ENCODE peak calls at places on chromosome 5, in five cellular contexts. One of them, this sample, is unnamed.

GRCh38 chr5:180207593-180207992 is 1.4 kb downstream of the RASGEF1C start:
- DNase-seq in NCI-H345: no peak
- DNase-seq in NCI-H774: no peak
- DNase-seq in NCI-H1417: no peak
- DNase-seq in colonic mucosa: no peak
- DNase-seq in this sample: no peak

GRCh38 chr5:62720036-62720441 is 141.4 kb downstream of the LRRC70 start:
- DNase-seq in NCI-H345: peak
- DNase-seq in NCI-H774: peak
- DNase-seq in NCI-H1417: peak
- DNase-seq in colonic mucosa: no peak
- DNase-seq in this sample: peak

GRCh38 chr5:75632321-75632720 is 21.1 kb downstream of the ANKDD1B start:
- DNase-seq in NCI-H345: no peak
- DNase-seq in NCI-H774: no peak
- DNase-seq in NCI-H1417: no peak
- DNase-seq in colonic mucosa: no peak
- DNase-seq in this sample: no peak

GRCh38 chr5:67319935-67320725 is 123.5 kb upstream of the CD180 start:
- DNase-seq in NCI-H345: no peak
- DNase-seq in NCI-H774: no peak
- DNase-seq in NCI-H1417: no peak
- DNase-seq in colonic mucosa: no peak
- DNase-seq in this sample: no peak

GRCh38 chr5:85096426-85096825 is 711.7 kb upstream of the EDIL3 start:
- DNase-seq in NCI-H345: no peak
- DNase-seq in NCI-H774: no peak
- DNase-seq in NCI-H1417: no peak
- DNase-seq in colonic mucosa: no peak
- DNase-seq in this sample: no peak

GRCh38 chr5:177478711-177479646 is 5.5 kb upstream of the DBN1 start:
- DNase-seq in NCI-H345: no peak
- DNase-seq in NCI-H774: no peak
- DNase-seq in NCI-H1417: no peak
- DNase-seq in colonic mucosa: peak
- DNase-seq in this sample: no peak

GRCh38 chr5:62111428-62111827 is 194.6 kb upstream of the KIF2A start:
- DNase-seq in NCI-H345: no peak
- DNase-seq in NCI-H774: no peak
- DNase-seq in NCI-H1417: no peak
- DNase-seq in colonic mucosa: no peak
- DNase-seq in this sample: no peak

GRCh38 chr5:59061377-59061776 is 478.5 kb downstream of the RAB3C start:
- DNase-seq in NCI-H345: no peak
- DNase-seq in NCI-H774: no peak
- DNase-seq in NCI-H1417: peak
- DNase-seq in colonic mucosa: no peak
- DNase-seq in this sample: no peak

GRCh38 chr5:133467325-133467700 is 145.0 kb downstream of the FSTL4 start:
- DNase-seq in NCI-H345: no peak
- DNase-seq in NCI-H774: no peak
- DNase-seq in NCI-H1417: no peak
- DNase-seq in colonic mucosa: no peak
- DNase-seq in this sample: no peak

GRCh38 chr5:72633649-72634048 is 126.4 kb upstream of the ZNF366 start:
- DNase-seq in NCI-H345: no peak
- DNase-seq in NCI-H774: no peak
- DNase-seq in NCI-H1417: no peak
- DNase-seq in colonic mucosa: no peak
- DNase-seq in this sample: no peak

GRCh38 chr5:137995747-137996123 is 37.1 kb downstream of the FAM13B start:
- DNase-seq in NCI-H345: no peak
- DNase-seq in NCI-H774: no peak
- DNase-seq in NCI-H1417: no peak
- DNase-seq in colonic mucosa: no peak
- DNase-seq in this sample: no peak

GRCh38 chr5:33330416-33330815 is 110.3 kb upstream of the TARS1 start:
- DNase-seq in NCI-H345: no peak
- DNase-seq in NCI-H774: no peak
- DNase-seq in NCI-H1417: no peak
- DNase-seq in colonic mucosa: no peak
- DNase-seq in this sample: no peak

GRCh38 chr5:176628406-176629228 is 1.7 kb downstream of the SNCB start:
- DNase-seq in NCI-H345: no peak
- DNase-seq in NCI-H774: no peak
- DNase-seq in NCI-H1417: no peak
- DNase-seq in colonic mucosa: no peak
- DNase-seq in this sample: no peak

GRCh38 chr5:55601209-55601618 is 66.5 kb upstream of the PLPP1 start:
- DNase-seq in NCI-H345: peak
- DNase-seq in NCI-H774: peak
- DNase-seq in NCI-H1417: no peak
- DNase-seq in colonic mucosa: peak
- DNase-seq in this sample: no peak

GRCh38 chr5:123098767-123099513 is 9.9 kb downstream of the PRDM6 start:
- DNase-seq in NCI-H345: no peak
- DNase-seq in NCI-H774: no peak
- DNase-seq in NCI-H1417: no peak
- DNase-seq in colonic mucosa: no peak
- DNase-seq in this sample: no peak

GRCh38 chr5:138653502-138653901 is 78.3 kb upstream of the HSPA9 start:
- DNase-seq in NCI-H345: no peak
- DNase-seq in NCI-H774: peak
- DNase-seq in NCI-H1417: no peak
- DNase-seq in colonic mucosa: no peak
- DNase-seq in this sample: no peak

GRCh38 chr5:57407391-57407790 is 75.2 kb downstream of the ACTBL2 start:
- DNase-seq in NCI-H345: no peak
- DNase-seq in NCI-H774: no peak
- DNase-seq in NCI-H1417: no peak
- DNase-seq in colonic mucosa: no peak
- DNase-seq in this sample: no peak

GRCh38 chr5:176531902-176532493 is 5.2 kb downstream of the RNF44 start:
- DNase-seq in NCI-H345: no peak
- DNase-seq in NCI-H774: no peak
- DNase-seq in NCI-H1417: no peak
- DNase-seq in colonic mucosa: no peak
- DNase-seq in this sample: no peak

GRCh38 chr5:110413856-110414255 is 312.6 kb downstream of the TMEM232 start:
- DNase-seq in NCI-H345: no peak
- DNase-seq in NCI-H774: no peak
- DNase-seq in NCI-H1417: no peak
- DNase-seq in colonic mucosa: no peak
- DNase-seq in this sample: no peak

GRCh38 chr5:72837524-72838096 is 21.1 kb downstream of the TNPO1 start:
- DNase-seq in NCI-H345: no peak
- DNase-seq in NCI-H774: no peak
- DNase-seq in NCI-H1417: no peak
- DNase-seq in colonic mucosa: no peak
- DNase-seq in this sample: no peak

GRCh38 chr5:170913573-170913972 is 51.8 kb downstream of the RANBP17 start:
- DNase-seq in NCI-H345: no peak
- DNase-seq in NCI-H774: no peak
- DNase-seq in NCI-H1417: no peak
- DNase-seq in colonic mucosa: no peak
- DNase-seq in this sample: no peak

GRCh38 chr5:359301-359897 is 37.9 kb downstream of the AHRR start:
- DNase-seq in NCI-H345: no peak
- DNase-seq in NCI-H774: no peak
- DNase-seq in NCI-H1417: no peak
- DNase-seq in colonic mucosa: no peak
- DNase-seq in this sample: no peak

GRCh38 chr5:171647043-171647899 is 138.3 kb upstream of the SMIM23 start:
- DNase-seq in NCI-H345: no peak
- DNase-seq in NCI-H774: no peak
- DNase-seq in NCI-H1417: no peak
- DNase-seq in colonic mucosa: no peak
- DNase-seq in this sample: no peak

GRCh38 chr5:765948-766631 is 18.4 kb downstream of the ZDHHC11B start:
- DNase-seq in NCI-H345: no peak
- DNase-seq in NCI-H774: no peak
- DNase-seq in NCI-H1417: no peak
- DNase-seq in colonic mucosa: no peak
- DNase-seq in this sample: no peak

GRCh38 chr5:79242242-79243039 is 6.5 kb downstream of the JMY start:
- DNase-seq in NCI-H345: no peak
- DNase-seq in NCI-H774: no peak
- DNase-seq in NCI-H1417: no peak
- DNase-seq in colonic mucosa: no peak
- DNase-seq in this sample: no peak

GRCh38 chr5:149320791-149321330 is 24.4 kb upstream of the GRPEL2 start:
- DNase-seq in NCI-H345: peak
- DNase-seq in NCI-H774: peak
- DNase-seq in NCI-H1417: peak
- DNase-seq in colonic mucosa: peak
- DNase-seq in this sample: no peak

GRCh38 chr5:173581408-173582197 is 34.8 kb downstream of the BOD1 start:
- DNase-seq in NCI-H345: no peak
- DNase-seq in NCI-H774: no peak
- DNase-seq in NCI-H1417: peak
- DNase-seq in colonic mucosa: peak
- DNase-seq in this sample: peak

GRCh38 chr5:1662559-1663043 is 137.0 kb downstream of the MRPL36 start:
- DNase-seq in NCI-H345: no peak
- DNase-seq in NCI-H774: no peak
- DNase-seq in NCI-H1417: no peak
- DNase-seq in colonic mucosa: no peak
- DNase-seq in this sample: no peak

This sample was measured in endothelial cell.